ENCODE peak calls at places on chromosomes 1 and 21, in eight cellular contexts. N is iPS DF 6.9; H is SK-N-MC; J is neural progenitor cell; Z is fibroblast of the aortic adventitia; U is pancreas; F is GM23248; O is CD8-positive, alpha-beta T cell. S is an unnamed sample.

GRCh38 chr1:54053745-54054437 is 483 bp downstream of the TCEANC2 start:
- DNase-seq in N (no peak), H (no peak), J (peak; percentile 73), Z (peak; percentile 31), U (no peak), F (peak; percentile 68), O (no peak), S (no peak)

GRCh38 chr1:61638296-61638695 is 86.6 kb downstream of the TM2D1 start:
- DNase-seq in N (no peak), H (peak; percentile 97), J (no peak), Z (peak; percentile 96), U (no peak), F (peak; percentile 63), O (no peak), S (no peak)

GRCh38 chr1:223667484-223668182 is 2.1 kb upstream of the CAPN8 start:
- DNase-seq in N (no peak), H (no peak), J (no peak), Z (no peak), U (no peak), F (peak; percentile 38), O (no peak), S (no peak)

GRCh38 chr1:214400136-214400535 is 119.2 kb downstream of the SMYD2 start:
- DNase-seq in N (no peak), H (no peak), J (no peak), Z (no peak), U (no peak), F (no peak), O (no peak), S (no peak)

GRCh38 chr1:23224721-23225648 is 7.7 kb upstream of the HTR1D start:
- DNase-seq in N (no peak), H (no peak), J (no peak), Z (peak; percentile 76), U (no peak), F (peak; percentile 63), O (no peak), S (no peak)

GRCh38 chr1:165570078-165570477 is 26.3 kb downstream of the LRRC52 start:
- DNase-seq in N (no peak), H (no peak), J (no peak), Z (no peak), U (no peak), F (no peak), O (no peak), S (no peak)

GRCh38 chr1:42680921-42681683 is 1.1 kb upstream of the YBX1 start:
- DNase-seq in N (no peak), H (no peak), J (peak; percentile 23), Z (peak; percentile 33), U (no peak), F (peak; percentile 73), O (peak; percentile 7), S (peak; percentile 17)

GRCh38 chr1:238681451-238681850 is 704.9 kb upstream of the CHRM3 start:
- DNase-seq in N (no peak), H (no peak), J (no peak), Z (no peak), U (no peak), F (no peak), O (no peak), S (no peak)

GRCh38 chr1:48106049-48106448 is 108.9 kb upstream of the TRABD2B start:
- DNase-seq in N (no peak), H (no peak), J (no peak), Z (no peak), U (no peak), F (no peak), O (no peak), S (no peak)

GRCh38 chr1:176903474-176903873 is 261.0 kb downstream of the ASTN1 start:
- DNase-seq in N (no peak), H (no peak), J (no peak), Z (peak; percentile 27), U (no peak), F (peak; percentile 26), O (no peak), S (no peak)

GRCh38 chr1:223248787-223249175 is 105.7 kb upstream of the TLR5 start:
- DNase-seq in N (no peak), H (no peak), J (no peak), Z (no peak), U (no peak), F (no peak), O (peak; percentile 48), S (no peak)

GRCh38 chr1:4344065-4344753 is 310.2 kb upstream of the AJAP1 start:
- DNase-seq in N (no peak), H (no peak), J (no peak), Z (no peak), U (no peak), F (no peak), O (no peak), S (no peak)

GRCh38 chr1:183575606-183576005 is 14.7 kb downstream of the NCF2 start:
- DNase-seq in N (no peak), H (no peak), J (no peak), Z (no peak), U (no peak), F (no peak), O (no peak), S (no peak)

GRCh38 chr1:119008483-119009299 is 20.5 kb upstream of the TBX15 start:
- DNase-seq in N (no peak), H (peak; percentile 28), J (peak; percentile 58), Z (peak; percentile 84), U (peak; percentile 24), F (peak; percentile 79), O (no peak), S (peak; percentile 74)

GRCh38 chr1:27234054-27234882 is at the start of gene WDTC1:
- DNase-seq in N (peak; percentile 90), H (peak; percentile 59), J (peak; percentile 99), Z (peak; percentile 96), U (peak; percentile 97), F (peak; percentile 100), O (peak; percentile 98), S (peak; percentile 98)

GRCh38 chr1:25610822-25611630 is 5.6 kb upstream of the MAN1C1 start:
- DNase-seq in N (no peak), H (no peak), J (no peak), Z (peak; percentile 43), U (no peak), F (peak; percentile 45), O (peak; percentile 22), S (peak; percentile 17)

GRCh38 chr1:225460021-225460736 is 32.3 kb upstream of the LBR start:
- DNase-seq in N (no peak), H (no peak), J (no peak), Z (peak; percentile 63), U (no peak), F (peak; percentile 39), O (no peak), S (peak; percentile 77)

GRCh38 chr1:964691-965525 is 1.4 kb upstream of the PLEKHN1 start:
- DNase-seq in N (no peak), H (no peak), J (no peak), Z (no peak), U (no peak), F (no peak), O (no peak), S (no peak)

GRCh38 chr1:117673405-117673804 is 67.6 kb downstream of the TENT5C start:
- DNase-seq in N (no peak), H (no peak), J (no peak), Z (peak; percentile 77), U (no peak), F (peak; percentile 86), O (no peak), S (no peak)

GRCh38 chr1:9257851-9258250 is 23.3 kb downstream of the H6PD start:
- DNase-seq in N (no peak), H (no peak), J (no peak), Z (no peak), U (no peak), F (no peak), O (no peak), S (no peak)

GRCh38 chr1:72281637-72282270 is 585 bp downstream of the NEGR1 start:
- DNase-seq in N (no peak), H (no peak), J (no peak), Z (peak; percentile 16), U (no peak), F (peak; percentile 43), O (peak; percentile 4), S (peak; percentile 3)

GRCh38 chr1:64476251-64476952 is 6.5 kb downstream of the CACHD1 start:
- DNase-seq in N (no peak), H (no peak), J (no peak), Z (peak; percentile 91), U (no peak), F (peak; percentile 86), O (no peak), S (no peak)

GRCh38 chr1:17250601-17251000 is 1.7 kb downstream of the PADI3 start:
- DNase-seq in N (no peak), H (no peak), J (no peak), Z (no peak), U (peak; percentile 23), F (no peak), O (no peak), S (no peak)

GRCh38 chr1:222918746-222919477 is 104.1 kb downstream of the DISP1 start:
- DNase-seq in N (no peak), H (peak; percentile 30), J (no peak), Z (no peak), U (no peak), F (peak; percentile 54), O (no peak), S (no peak)

GRCh38 chr1:161792740-161793139 is 26.6 kb downstream of the ATF6 start:
- DNase-seq in N (no peak), H (peak; percentile 57), J (peak; percentile 38), Z (peak; percentile 89), U (no peak), F (peak; percentile 83), O (no peak), S (peak; percentile 13)

GRCh38 chr21:45438391-45439145 is 33.6 kb downstream of the COL18A1 start:
- DNase-seq in N (no peak), H (no peak), J (no peak), Z (no peak), U (no peak), F (no peak), O (no peak), S (no peak)
- H3K4me3 ChIP-seq in N (no peak overlapping the region), H (no peak overlapping the region), J (no peak overlapping the region), Z (no peak overlapping the region), U (no peak overlapping the region), F (peak overlapping the region; percentile 72), O (peak overlapping the region; percentile 26), S (no peak overlapping the region)

DNA sequence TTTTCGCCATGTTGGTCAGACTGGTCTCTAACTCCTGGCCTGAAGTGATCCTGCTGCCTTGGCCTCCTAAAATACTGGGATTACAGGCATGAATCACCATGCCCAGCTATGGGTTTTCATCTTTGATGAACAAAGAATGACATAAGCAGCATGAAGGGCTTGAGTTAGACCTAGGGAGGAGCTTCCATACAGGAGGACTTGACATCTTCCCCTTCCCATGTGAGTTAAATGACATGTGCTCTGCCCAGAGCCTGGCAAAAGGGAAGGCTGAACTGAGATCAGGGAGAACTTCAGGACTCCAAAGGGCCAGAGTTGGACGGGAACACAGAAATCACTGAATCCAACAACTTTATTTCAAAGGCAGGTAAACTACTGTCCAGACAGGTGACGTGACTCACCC is 7.4 kb downstream of the NHLH1 start:
- DNase-seq in N (no peak), H (no peak), J (no peak), Z (no peak), U (no peak), F (peak; percentile 12), O (no peak), S (no peak)
- H3K4me3 ChIP-seq in N (no peak overlapping the region), H (no peak overlapping the region), J (peak overlapping the region; percentile 29), Z (no peak overlapping the region), U (no peak overlapping the region), F (no peak overlapping the region), O (no peak overlapping the region), S (no peak overlapping the region)

GRCh38 chr1:201594575-201595245 is 55.8 kb downstream of the NAV1 start:
- DNase-seq in N (no peak), H (no peak), J (peak; percentile 82), Z (peak; percentile 48), U (no peak), F (peak; percentile 55), O (no peak), S (peak; percentile 86)
- H3K4me3 ChIP-seq in N (no peak overlapping the region), H (no peak overlapping the region), J (no peak overlapping the region), Z (no peak overlapping the region), U (no peak overlapping the region), F (no peak overlapping the region), O (no peak overlapping the region), S (no peak overlapping the region)

GRCh38 chr1:65963161-65963888 is 170.6 kb downstream of the PDE4B start:
- DNase-seq in N (no peak), H (no peak), J (no peak), Z (no peak), U (no peak), F (no peak), O (no peak), S (no peak)
- H3K4me3 ChIP-seq in N (no peak overlapping the region), H (no peak overlapping the region), J (no peak overlapping the region), Z (no peak overlapping the region), U (no peak overlapping the region), F (no peak overlapping the region), O (no peak overlapping the region), S (no peak overlapping the region)